ENCODE peak calls at places on chromosomes 13 and 19, in six cellular contexts. K is A673; N is CD8-positive, alpha-beta T cell; L is HCT116; O is SJSA1; T is H9. X is an unnamed sample. For H3K4me1, the result is how much of the 10 kb centered on the place peaks cover.

GRCh38 chr19:46426035-46426505 is 2.7 kb downstream of the PNMA8C start:
- DNase-seq in K (peak), N (no peak), L (no peak), O (no peak), T (no peak), X (no peak)

GRCh38 chr13:30401347-30401746 is 20.9 kb upstream of the UBE2L5 start:
- DNase-seq in K (no peak), N (no peak), L (no peak), O (no peak), T (no peak), X (no peak)

GRCh38 chr19:58346961-58347929 is 6.0 kb downstream of the A1BG start:
- DNase-seq in K (peak), N (peak), L (no peak), O (peak), T (peak), X (peak)

GRCh38 chr13:112169941-112170822 is 103.2 kb downstream of the SOX1 start:
- DNase-seq in K (no peak), N (no peak), L (no peak), O (no peak), T (no peak), X (no peak)

GRCh38 chr13:43664700-43665191 is 122.0 kb downstream of the ENOX1 start:
- DNase-seq in K (peak), N (no peak), L (no peak), O (peak), T (no peak), X (peak)

GRCh38 chr13:32284927-32285632 is 30.1 kb downstream of the ZAR1L start:
- DNase-seq in K (peak), N (no peak), L (peak), O (peak), T (no peak), X (no peak)

GRCh38 chr19:5717215-5717614 is 2.7 kb downstream of the LONP1 start:
- DNase-seq in K (no peak), N (no peak), L (no peak), O (no peak), T (no peak), X (no peak)

GRCh38 chr13:105806335-105806920 is 729.0 kb downstream of the EFNB2 start:
- DNase-seq in K (no peak), N (no peak), L (no peak), O (no peak), T (no peak), X (no peak)

GRCh38 chr13:106507560-106508274 is 27.7 kb downstream of the EFNB2 start:
- DNase-seq in K (no peak), N (no peak), L (no peak), O (peak), T (no peak), X (no peak)

GRCh38 chr13:28440774-28441532 is 54.0 kb downstream of the FLT1 start:
- DNase-seq in K (no peak), N (no peak), L (no peak), O (no peak), T (no peak), X (no peak)
- H3K4me1 ChIP-seq in K (under half), N (under half), L (under half), O (under half), T (under half), X (under half)

GRCh38 chr13:110388141-110388943 is 81.3 kb downstream of the COL4A2 start:
- DNase-seq in K (no peak), N (no peak), L (no peak), O (peak), T (peak), X (peak)

GRCh38 chr13:110391273-110391672 is 84.2 kb downstream of the COL4A2 start:
- DNase-seq in K (no peak), N (no peak), L (no peak), O (peak), T (no peak), X (no peak)

GRCh38 chr13:110390572-110390971 is 83.5 kb downstream of the COL4A2 start:
- DNase-seq in K (no peak), N (no peak), L (no peak), O (peak), T (no peak), X (no peak)

GRCh38 chr13:110382830-110383229 is 75.7 kb downstream of the COL4A2 start:
- DNase-seq in K (no peak), N (no peak), L (no peak), O (no peak), T (no peak), X (no peak)

DNA sequence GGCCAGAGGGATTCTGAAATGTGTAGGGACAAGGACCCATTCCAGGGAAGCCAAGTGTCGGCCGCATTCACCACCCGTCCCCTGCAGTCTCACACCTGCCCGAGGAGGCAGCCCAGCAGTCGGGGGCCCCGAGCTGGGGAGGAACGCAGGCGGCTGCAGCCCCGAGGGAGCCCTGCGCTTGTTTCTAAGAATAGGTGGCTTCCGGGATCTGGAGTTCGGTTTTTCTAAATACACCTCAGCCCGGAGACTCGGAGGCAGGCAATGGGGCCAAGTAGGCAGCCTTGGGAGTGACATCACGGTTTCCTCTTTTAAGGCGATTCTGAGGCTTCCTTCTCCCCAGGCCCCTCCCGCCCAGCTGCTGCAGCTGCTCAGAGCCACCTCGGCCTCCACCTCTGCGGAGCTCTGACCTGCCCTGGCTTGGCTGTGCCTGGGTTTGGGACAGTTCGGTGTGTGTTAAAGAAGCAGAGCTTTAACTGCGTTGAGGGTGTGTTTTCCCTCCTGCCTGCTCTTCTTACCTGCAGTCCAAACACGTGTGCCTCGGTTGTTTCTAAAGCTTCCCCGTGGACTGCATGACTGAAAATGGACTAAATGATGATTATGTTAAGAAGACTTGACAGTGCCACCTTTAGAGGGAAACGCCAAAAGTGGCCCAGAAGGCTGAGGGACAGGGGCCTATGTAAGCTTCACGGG is 80.5 kb downstream of the COL4A2 start:
- DNase-seq in K (no peak), N (no peak), L (no peak), O (no peak), T (peak), X (no peak)
- H3K4me1 ChIP-seq in K (under half), N (under half), L (under half), O (half or more), T (under half), X (under half)

GRCh38 chr19:1249990-1250298 is 1.6 kb downstream of the MIDN start:
- DNase-seq in K (no peak), N (no peak), L (no peak), O (no peak), T (no peak), X (no peak)
- H3K4me1 ChIP-seq in K (under half), N (under half), L (half or more), O (half or more), T (under half), X (under half)

DNA sequence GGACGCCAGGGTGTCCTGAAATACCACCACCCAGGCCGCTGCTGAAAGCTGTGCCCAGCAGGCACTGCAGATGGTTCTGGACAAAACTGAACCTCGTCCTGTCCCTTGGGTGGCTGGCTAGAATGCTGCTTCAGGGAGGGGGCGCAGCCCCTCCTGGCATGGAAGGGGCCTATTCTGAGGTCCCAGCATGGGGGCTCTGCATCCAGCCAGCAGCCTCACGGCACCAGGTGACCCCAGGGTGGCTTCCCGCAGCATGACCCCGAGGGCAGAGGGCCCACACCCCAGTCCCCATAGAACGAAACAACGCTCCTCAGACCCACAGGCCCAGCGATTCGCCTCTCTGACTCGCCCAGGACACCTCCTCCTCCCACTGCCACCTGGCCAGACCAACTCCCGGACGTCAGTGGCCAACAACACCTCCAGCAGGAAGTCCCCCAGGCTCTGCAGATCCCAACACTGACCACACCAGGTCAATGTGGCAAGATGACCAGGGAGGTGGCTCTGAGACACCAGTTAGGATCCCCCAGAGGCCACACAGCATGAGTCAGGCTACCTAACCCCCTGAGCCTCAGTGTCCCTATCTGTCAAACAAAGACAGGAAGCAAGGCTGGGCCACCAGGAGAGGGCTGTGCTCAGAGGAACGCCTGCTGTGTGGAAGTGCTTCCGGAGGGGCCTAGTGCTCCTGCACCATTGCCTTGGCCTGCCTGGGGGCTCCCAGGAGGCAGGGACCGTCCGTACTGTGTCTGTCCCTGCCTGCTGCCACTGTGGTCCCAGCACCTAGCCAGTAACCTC is 6.1 kb downstream of the MKNK2 start:
- DNase-seq in K (no peak), N (no peak), L (no peak), O (no peak), T (peak), X (no peak)
- H3K4me1 ChIP-seq in K (under half), N (half or more), L (half or more), O (under half), T (under half), X (under half)

DNA sequence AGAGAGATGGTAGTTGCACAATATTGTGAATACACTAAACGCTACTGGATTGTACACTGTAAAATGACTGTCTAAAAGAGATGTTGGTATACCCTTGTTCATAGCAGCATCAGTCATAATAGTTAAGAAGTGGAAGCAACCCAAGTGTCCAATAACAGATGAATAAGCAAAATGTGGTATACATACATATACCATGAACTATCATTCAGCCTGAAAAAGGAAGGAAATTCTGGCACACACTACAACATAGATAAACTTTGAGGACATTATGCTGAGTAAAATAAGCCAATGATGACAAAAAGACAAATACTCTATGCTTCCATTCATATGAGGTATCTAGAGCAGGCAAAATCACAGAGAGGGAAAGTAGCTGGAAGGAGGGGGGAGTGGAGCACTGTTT is 16.0 kb downstream of the DZIP1 start:
- DNase-seq in K (no peak), N (no peak), L (no peak), O (no peak), T (no peak), X (no peak)
- H3K4me1 ChIP-seq in K (under half), N (under half), L (under half), O (under half), T (under half), X (under half)